ENCODE peak calls at places on chromosomes 3 and 15, in four cellular contexts. One of them, this sample, is unnamed.

GRCh38 chr3:180036092-180036677 is 552 bp downstream of the PEX5L start:
- DNase-seq in stimulated activated naive B cell treated with anti-CD40 and anti-IgM and Interleukin-4, amounts not matched to agents 10 μg/mL and 1 μg/mL and 100 μg/mL, for 72 hours: no peak
- DNase-seq in HAP-1: no peak
- DNase-seq in foreskin melanocyte: no peak
- DNase-seq in this sample: no peak

GRCh38 chr3:52245322-52246263 is at the start of gene PPM1M:
- DNase-seq in stimulated activated naive B cell treated with anti-CD40 and anti-IgM and Interleukin-4, amounts not matched to agents 10 μg/mL and 1 μg/mL and 100 μg/mL, for 72 hours: peak
- DNase-seq in HAP-1: peak
- DNase-seq in foreskin melanocyte: peak
- DNase-seq in this sample: no peak

GRCh38 chr3:197520311-197521276 is 35.2 kb downstream of the BDH1 start:
- DNase-seq in stimulated activated naive B cell treated with anti-CD40 and anti-IgM and Interleukin-4, amounts not matched to agents 10 μg/mL and 1 μg/mL and 100 μg/mL, for 72 hours: no peak
- DNase-seq in HAP-1: no peak
- DNase-seq in foreskin melanocyte: no peak
- DNase-seq in this sample: no peak

GRCh38 chr3:156389151-156389760 is 165.7 kb downstream of the SSR3 start:
- DNase-seq in stimulated activated naive B cell treated with anti-CD40 and anti-IgM and Interleukin-4, amounts not matched to agents 10 μg/mL and 1 μg/mL and 100 μg/mL, for 72 hours: no peak
- DNase-seq in HAP-1: no peak
- DNase-seq in foreskin melanocyte: no peak
- DNase-seq in this sample: no peak

GRCh38 chr15:39851505-39852082 is 68.5 kb downstream of the GPR176 start:
- DNase-seq in stimulated activated naive B cell treated with anti-CD40 and anti-IgM and Interleukin-4, amounts not matched to agents 10 μg/mL and 1 μg/mL and 100 μg/mL, for 72 hours: no peak
- DNase-seq in HAP-1: no peak
- DNase-seq in foreskin melanocyte: no peak
- DNase-seq in this sample: peak

GRCh38 chr3:18758047-18758704 is 333.0 kb upstream of the SATB1 start:
- DNase-seq in stimulated activated naive B cell treated with anti-CD40 and anti-IgM and Interleukin-4, amounts not matched to agents 10 μg/mL and 1 μg/mL and 100 μg/mL, for 72 hours: peak
- DNase-seq in HAP-1: peak
- DNase-seq in foreskin melanocyte: peak
- DNase-seq in this sample: peak

GRCh38 chr3:138118863-138119766 is 3.7 kb upstream of the DZIP1L start:
- DNase-seq in stimulated activated naive B cell treated with anti-CD40 and anti-IgM and Interleukin-4, amounts not matched to agents 10 μg/mL and 1 μg/mL and 100 μg/mL, for 72 hours: peak
- DNase-seq in HAP-1: peak
- DNase-seq in foreskin melanocyte: peak
- DNase-seq in this sample: peak

GRCh38 chr15:55654541-55654940 is 66.4 kb upstream of the PYGO1 start:
- DNase-seq in stimulated activated naive B cell treated with anti-CD40 and anti-IgM and Interleukin-4, amounts not matched to agents 10 μg/mL and 1 μg/mL and 100 μg/mL, for 72 hours: no peak
- DNase-seq in HAP-1: no peak
- DNase-seq in foreskin melanocyte: peak
- DNase-seq in this sample: peak

GRCh38 chr15:70160267-70160666 is 62.5 kb upstream of the TLE3 start:
- DNase-seq in stimulated activated naive B cell treated with anti-CD40 and anti-IgM and Interleukin-4, amounts not matched to agents 10 μg/mL and 1 μg/mL and 100 μg/mL, for 72 hours: no peak
- DNase-seq in HAP-1: no peak
- DNase-seq in foreskin melanocyte: peak
- DNase-seq in this sample: peak

GRCh38 chr3:153138267-153139210 is 23.5 kb upstream of the RAP2B start:
- DNase-seq in stimulated activated naive B cell treated with anti-CD40 and anti-IgM and Interleukin-4, amounts not matched to agents 10 μg/mL and 1 μg/mL and 100 μg/mL, for 72 hours: peak
- DNase-seq in HAP-1: no peak
- DNase-seq in foreskin melanocyte: no peak
- DNase-seq in this sample: peak

GRCh38 chr15:61974118-61974517 is 86.1 kb downstream of the VPS13C start:
- DNase-seq in stimulated activated naive B cell treated with anti-CD40 and anti-IgM and Interleukin-4, amounts not matched to agents 10 μg/mL and 1 μg/mL and 100 μg/mL, for 72 hours: no peak
- DNase-seq in HAP-1: no peak
- DNase-seq in foreskin melanocyte: no peak
- DNase-seq in this sample: no peak

GRCh38 chr15:66848116-66848515 is 146.1 kb downstream of the SMAD6 start:
- DNase-seq in stimulated activated naive B cell treated with anti-CD40 and anti-IgM and Interleukin-4, amounts not matched to agents 10 μg/mL and 1 μg/mL and 100 μg/mL, for 72 hours: no peak
- DNase-seq in HAP-1: peak
- DNase-seq in foreskin melanocyte: no peak
- DNase-seq in this sample: no peak

GRCh38 chr15:101167791-101168462 is 83.9 kb downstream of the CHSY1 start:
- DNase-seq in stimulated activated naive B cell treated with anti-CD40 and anti-IgM and Interleukin-4, amounts not matched to agents 10 μg/mL and 1 μg/mL and 100 μg/mL, for 72 hours: no peak
- DNase-seq in HAP-1: no peak
- DNase-seq in foreskin melanocyte: peak
- DNase-seq in this sample: peak

GRCh38 chr3:24830230-24831152 is 335.8 kb upstream of the THRB start:
- DNase-seq in stimulated activated naive B cell treated with anti-CD40 and anti-IgM and Interleukin-4, amounts not matched to agents 10 μg/mL and 1 μg/mL and 100 μg/mL, for 72 hours: no peak
- DNase-seq in HAP-1: no peak
- DNase-seq in foreskin melanocyte: no peak
- DNase-seq in this sample: no peak

This sample was measured in SK-MEL-5.